ENCODE peak calls at places on chromosomes 1 and 21, in eight cellular contexts. W is iPS DF 6.9; X is upper lobe of right lung; H is cardiac muscle cell; D is IMR-90; G is neuronal stem cell; M is CD4-positive, alpha-beta T cell; A is naive thymus-derived CD4-positive, alpha-beta T cell. J is an unnamed sample.

GRCh38 chr1:159951551-159951950 is 2.5 kb downstream of the SLAMF9 start:
- DNase-seq in G (no peak), H (no peak), D (no peak), A (no peak), M (no peak), X (no peak), W (no peak), J (no peak)

GRCh38 chr1:164630626-164631396 is 71.8 kb downstream of the PBX1 start:
- DNase-seq in X (no peak), G (no peak), W (no peak), M (no peak), A (no peak), D (no peak), H (no peak), J (no peak)

GRCh38 chr1:67733741-67734690 is 49.0 kb downstream of the GADD45A start:
- DNase-seq in X (no peak), H (no peak), G (no peak), W (no peak), M (no peak), A (no peak), D (no peak), J (no peak)

GRCh38 chr21:46081022-46081861 is 16.7 kb upstream of the COL6A2 start:
- DNase-seq in D (no peak), A (no peak), X (peak), G (no peak), M (no peak), H (no peak), W (no peak), J (no peak)

GRCh38 chr21:45995686-45996179 is 14.2 kb downstream of the COL6A1 start:
- DNase-seq in G (no peak), H (no peak), A (no peak), X (peak), W (no peak), D (no peak), M (no peak), J (no peak)

GRCh38 chr1:233730809-233731208 is 116.9 kb downstream of the KCNK1 start:
- DNase-seq in M (no peak), X (no peak), D (no peak), H (no peak), G (no peak), A (no peak), W (peak), J (no peak)

GRCh38 chr1:161258439-161259386 is at the start of gene PCP4L1:
- DNase-seq in A (peak), M (peak), D (peak), W (peak), H (peak), X (peak), G (peak), J (peak)

GRCh38 chr1:12615166-12615915 is 2.7 kb downstream of the DHRS3 start:
- DNase-seq in W (no peak), D (peak), G (no peak), X (no peak), M (no peak), H (no peak), A (no peak), J (no peak)

GRCh38 chr1:208475449-208475848 is 231.3 kb upstream of the PLXNA2 start:
- DNase-seq in G (no peak), M (no peak), W (no peak), H (peak), X (no peak), A (no peak), D (peak), J (no peak)

GRCh38 chr1:207853372-207853757 is 57.6 kb downstream of the CD34 start:
- DNase-seq in A (no peak), G (no peak), W (no peak), X (no peak), M (no peak), D (peak), H (peak), J (no peak)

GRCh38 chr1:110515896-110516295 is 3.1 kb downstream of the KCNA10 start:
- DNase-seq in M (no peak), W (no peak), D (peak), X (no peak), G (no peak), A (no peak), H (no peak), J (no peak)

GRCh38 chr1:31032266-31032665 is 33.3 kb downstream of the PUM1 start:
- DNase-seq in A (no peak), W (no peak), H (no peak), G (no peak), M (no peak), D (no peak), X (no peak), J (no peak)

GRCh38 chr1:226646026-226646869 is 92.8 kb downstream of the ITPKB start:
- DNase-seq in H (no peak), X (no peak), A (no peak), D (no peak), W (no peak), G (no peak), M (no peak), J (no peak)

GRCh38 chr1:228035844-228036243 is 29.0 kb downstream of the WNT3A start:
- DNase-seq in A (no peak), G (no peak), D (no peak), X (peak), W (no peak), H (no peak), M (no peak), J (no peak)

GRCh38 chr21:20997633-20998455 is at the start of gene NCAM2:
- DNase-seq in D (peak), W (no peak), X (peak), H (peak), A (peak), G (peak), M (peak), J (peak)

GRCh38 chr1:228059536-228060457 is 22.7 kb upstream of the ARF1 start:
- DNase-seq in W (no peak), X (peak), M (peak), D (no peak), H (peak), A (no peak), G (no peak), J (peak)

GRCh38 chr1:167562697-167563096 is 9.1 kb upstream of the CREG1 start:
- DNase-seq in M (no peak), H (peak), G (no peak), D (peak), W (no peak), A (no peak), X (no peak), J (no peak)

GRCh38 chr1:162719678-162720077 is 70.8 kb upstream of the HSD17B7 start:
- DNase-seq in H (no peak), W (no peak), D (no peak), A (no peak), X (no peak), M (no peak), G (no peak), J (no peak)

GRCh38 chr1:162717548-162717947 is 73.0 kb upstream of the HSD17B7 start:
- DNase-seq in G (no peak), W (no peak), M (no peak), X (no peak), D (no peak), H (no peak), A (no peak), J (no peak)

GRCh38 chr1:162712317-162713029 is 78.0 kb upstream of the HSD17B7 start:
- DNase-seq in H (no peak), M (no peak), W (no peak), G (no peak), X (no peak), D (no peak), A (no peak), J (no peak)

GRCh38 chr1:162720996-162721395 is 69.5 kb upstream of the HSD17B7 start:
- DNase-seq in G (no peak), H (no peak), X (no peak), M (no peak), D (peak), A (no peak), W (no peak), J (no peak)

GRCh38 chr1:162716123-162716522 is 74.4 kb upstream of the HSD17B7 start:
- DNase-seq in D (no peak), H (no peak), G (no peak), W (no peak), A (no peak), X (no peak), M (no peak), J (no peak)
- H3K27ac ChIP-seq in D (no peak), H (no peak), G (no peak), W (no peak), A (no peak), X (no peak), M (no peak), J (no peak)

GRCh38 chr1:51963592-51964308 is 26.8 kb downstream of the RAB3B start:
- DNase-seq in M (no peak), W (no peak), X (no peak), G (no peak), D (no peak), A (no peak), H (no peak), J (no peak)
- H3K27ac ChIP-seq in M (no peak), W (no peak), X (no peak), G (no peak), D (no peak), A (no peak), H (no peak), J (no peak)

GRCh38 chr1:53661496-53661895 is 77.5 kb downstream of the GLIS1 start:
- DNase-seq in X (no peak), D (no peak), M (no peak), H (no peak), G (no peak), A (no peak), W (no peak), J (no peak)
- H3K27ac ChIP-seq in X (no peak), D (no peak), M (no peak), H (no peak), G (no peak), A (no peak), W (no peak), J (no peak)

GRCh38 chr21:41511858-41512257 is 3.9 kb upstream of the TMPRSS2 start:
- DNase-seq in W (no peak), D (no peak), H (no peak), M (no peak), X (no peak), G (no peak), A (no peak), J (no peak)
- H3K27ac ChIP-seq in W (no peak), D (no peak), H (no peak), M (no peak), X (no peak), G (no peak), A (no peak), J (no peak)

GRCh38 chr21:31370893-31371652 is 27.0 kb upstream of the TIAM1 start:
- DNase-seq in M (no peak), X (no peak), W (no peak), H (peak), A (no peak), D (peak), G (no peak), J (no peak)
- H3K27ac ChIP-seq in M (no peak), X (no peak), W (no peak), H (no peak), A (no peak), D (no peak), G (no peak), J (no peak)

GRCh38 chr1:16372535-16373340 is 5.7 kb downstream of the SZRD1 start:
- DNase-seq in A (no peak), H (peak), X (no peak), W (no peak), M (no peak), G (no peak), D (peak), J (no peak)
- H3K27ac ChIP-seq in A (no peak), H (no peak), X (peak), W (no peak), M (no peak), G (no peak), D (peak), J (no peak)